ENCODE peak calls at places on chromosomes 1 and 21, in six cellular contexts. G is BE2C, V is fibroblast of villous mesenchyme, M is cardiac muscle cell, K is ovary, A is foreskin keratinocyte. D is an unnamed sample.

GRCh38 chr1:4624801-4625200 is 29.6 kb upstream of the AJAP1 start:
- DNase-seq in G (no peak), V (no peak), M (no peak), K (no peak), A (no peak), D (no peak)

GRCh38 chr1:61253059-61253735 is 170.8 kb downstream of the NFIA start:
- DNase-seq in G (peak), V (peak), M (peak), K (peak), A (peak), D (no peak)

GRCh38 chr1:244730153-244730933 is 77.4 kb downstream of the DESI2 start:
- DNase-seq in G (no peak), V (peak), M (peak), K (peak), A (no peak), D (no peak)

GRCh38 chr1:117036018-117036421 is 24.1 kb upstream of the TTF2 start:
- DNase-seq in G (no peak), V (no peak), M (no peak), K (no peak), A (no peak), D (no peak)

GRCh38 chr1:90402893-90403849 is 313.9 kb downstream of the BARHL2 start:
- DNase-seq in G (no peak), V (peak), M (peak), K (no peak), A (peak), D (no peak)

GRCh38 chr1:7120863-7121621 is 335.8 kb downstream of the CAMTA1 start:
- DNase-seq in G (no peak), V (no peak), M (no peak), K (no peak), A (no peak), D (no peak)

GRCh38 chr1:190658907-190659306 is 181.2 kb upstream of the BRINP3 start:
- DNase-seq in G (no peak), V (no peak), M (no peak), K (no peak), A (no peak), D (no peak)

GRCh38 chr1:244218220-244218619 is 167.1 kb downstream of the ZBTB18 start:
- DNase-seq in G (no peak), V (no peak), M (no peak), K (no peak), A (no peak), D (no peak)

GRCh38 chr1:215076312-215076711 is 6.2 kb upstream of the KCNK2 start:
- DNase-seq in G (peak), V (peak), M (peak), K (no peak), A (peak), D (peak)

GRCh38 chr1:209839875-209840491 is 12.2 kb downstream of the UTP25 start:
- DNase-seq in G (no peak), V (peak), M (no peak), K (no peak), A (peak), D (no peak)

GRCh38 chr1:66769512-66770229 is 17.4 kb downstream of the DYNLT5 start:
- DNase-seq in G (no peak), V (no peak), M (no peak), K (no peak), A (no peak), D (no peak)

GRCh38 chr1:65065535-65066378 is 82.2 kb upstream of the AK4 start:
- DNase-seq in G (no peak), V (no peak), M (peak), K (peak), A (no peak), D (peak)

GRCh38 chr1:3213730-3214129 is 144.7 kb downstream of the PRDM16 start:
- DNase-seq in G (peak), V (no peak), M (no peak), K (no peak), A (no peak), D (peak)

GRCh38 chr21:45972353-45972715 is 9.2 kb upstream of the COL6A1 start:
- DNase-seq in G (no peak), V (no peak), M (no peak), K (peak), A (no peak), D (peak)

GRCh38 chr1:207838156-207839082 is 72.5 kb downstream of the CD34 start:
- DNase-seq in G (no peak), V (peak), M (no peak), K (peak), A (no peak), D (no peak)

GRCh38 chr1:244869364-244869827 is 5.1 kb upstream of the HNRNPU start:
- DNase-seq in G (no peak), V (no peak), M (no peak), K (no peak), A (no peak), D (no peak)

GRCh38 chr1:1426496-1426960 is 5.5 kb upstream of the ANKRD65 start:
- DNase-seq in G (no peak), V (no peak), M (no peak), K (no peak), A (no peak), D (no peak)

GRCh38 chr1:3473381-3473844 is 18.9 kb downstream of the ARHGEF16 start:
- DNase-seq in G (no peak), V (peak), M (no peak), K (no peak), A (peak), D (no peak)

GRCh38 chr1:212040629-212041028 is 5.1 kb downstream of the DTL start:
- DNase-seq in G (no peak), V (no peak), M (no peak), K (no peak), A (no peak), D (no peak)

GRCh38 chr1:119647734-119648619 is at the start of gene ZNF697:
- DNase-seq in G (peak), V (peak), M (peak), K (peak), A (peak), D (peak)

GRCh38 chr1:173191011-173191410 is 16.1 kb downstream of the TNFSF4 start:
- DNase-seq in G (no peak), V (no peak), M (no peak), K (no peak), A (no peak), D (no peak)

GRCh38 chr1:213996320-213997022 is 8.7 kb downstream of the PROX1 start:
- DNase-seq in G (no peak), V (no peak), M (no peak), K (peak), A (no peak), D (no peak)

GRCh38 chr1:85203573-85204169 is 2.9 kb upstream of the SYDE2 start:
- DNase-seq in G (no peak), V (peak), M (no peak), K (no peak), A (no peak), D (no peak)

GRCh38 chr1:36166136-36166535 is 10.2 kb downstream of the MAP7D1 start:
- DNase-seq in G (no peak), V (no peak), M (no peak), K (no peak), A (no peak), D (no peak)

GRCh38 chr1:30707412-30708360 is 15.7 kb downstream of the MATN1 start:
- DNase-seq in G (peak), V (peak), M (peak), K (peak), A (no peak), D (peak)

GRCh38 chr1:116671835-116672234 is 4.3 kb upstream of the IGSF3 start:
- DNase-seq in G (no peak), V (no peak), M (no peak), K (no peak), A (no peak), D (no peak)

GRCh38 chr1:2271841-2272655 is 43.9 kb downstream of the SKI start:
- DNase-seq in G (peak), V (peak), M (no peak), K (no peak), A (no peak), D (peak)

GRCh38 chr1:8910914-8911313 is 32.4 kb upstream of the ENO1 start:
- DNase-seq in G (no peak), V (peak), M (no peak), K (no peak), A (no peak), D (no peak)

GRCh38 chr1:225861834-225862580 is 20.2 kb downstream of the TMEM63A start:
- DNase-seq in G (no peak), V (no peak), M (no peak), K (no peak), A (no peak), D (no peak)

GRCh38 chr1:109259674-109260557 is 10.6 kb downstream of the CELSR2 start:
- DNase-seq in G (no peak), V (no peak), M (no peak), K (no peak), A (no peak), D (no peak)

GRCh38 chr1:52602328-52603300 is at the start of gene GPX7:
- DNase-seq in G (peak), V (peak), M (peak), K (peak), A (no peak), D (no peak)

GRCh38 chr1:205576011-205576410 is 55.8 kb downstream of the ELK4 start:
- DNase-seq in G (no peak), V (no peak), M (no peak), K (no peak), A (no peak), D (peak)

DNA sequence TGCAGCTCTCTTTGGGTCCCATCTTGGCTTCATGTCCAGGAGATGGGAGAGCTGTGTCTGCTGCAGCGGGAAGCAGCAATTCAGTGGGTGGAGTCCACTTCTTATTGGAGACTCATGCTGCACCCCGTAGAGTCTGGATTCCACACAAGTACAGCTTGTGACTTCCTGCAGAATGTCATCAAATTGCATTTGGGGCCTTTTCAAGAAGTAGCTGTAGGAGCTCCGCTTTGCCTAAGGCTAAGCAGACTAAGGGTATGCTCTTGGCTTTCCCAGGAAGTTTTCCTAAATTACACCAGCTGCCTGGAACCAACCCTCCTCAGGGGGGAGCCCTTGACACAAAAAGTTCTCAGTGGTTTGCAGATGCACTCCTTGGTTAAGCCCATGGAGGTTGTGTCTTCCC is 5.7 kb upstream of the MOB3C start:
- DNase-seq in G (no peak), V (peak), M (no peak), K (no peak), A (no peak), D (no peak)
- TF ChIP-seq CTCF in G (peak), V (peak), M (peak), K (no peak), A (peak), D (peak)

DNA sequence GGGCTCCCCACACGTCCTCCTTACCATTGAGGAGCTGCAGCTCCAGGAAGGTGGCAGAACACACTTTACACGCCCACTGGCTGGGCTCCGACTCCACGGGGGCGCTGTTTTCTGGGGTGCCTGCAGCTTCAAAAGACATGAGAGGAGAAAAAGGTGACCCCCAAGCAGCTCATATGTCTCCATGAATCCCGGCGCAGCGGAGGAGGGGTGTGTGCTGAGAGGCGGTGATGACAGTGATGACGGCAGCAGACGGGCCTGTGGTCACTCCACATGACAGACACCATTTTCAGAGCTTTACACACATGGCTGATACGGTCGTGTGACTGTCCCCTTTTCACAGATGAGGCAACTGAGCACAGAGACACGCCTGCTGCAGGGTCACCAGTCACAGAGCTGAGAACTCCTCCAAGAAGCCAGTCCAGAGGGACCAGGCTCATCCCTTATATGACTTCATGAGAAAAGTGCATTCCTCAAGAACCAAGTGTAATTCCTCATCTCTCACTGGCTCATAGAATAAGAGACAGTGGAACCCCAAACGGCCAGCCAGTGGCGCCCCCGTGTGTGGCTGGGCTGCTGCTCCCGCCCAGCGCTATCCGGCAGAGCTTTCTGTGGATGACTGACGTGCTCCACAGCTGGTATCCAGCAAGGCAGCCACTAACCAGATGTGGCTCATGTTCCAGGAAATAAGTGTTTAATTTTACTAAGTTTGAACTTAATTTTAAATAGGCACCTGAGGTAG is 31.9 kb downstream of the PRDM15 start:
- DNase-seq in G (no peak), V (peak), M (peak), K (no peak), A (no peak), D (peak)
- TF ChIP-seq CTCF in G (no peak), V (peak), M (no peak), K (no peak), A (peak), D (peak)

GRCh38 chr1:229378586-229379442 is 36.0 kb upstream of the CCSAP start:
- DNase-seq in G (no peak), V (no peak), M (no peak), K (no peak), A (no peak), D (peak)

GRCh38 chr1:229379901-229380300 is 37.1 kb upstream of the CCSAP start:
- DNase-seq in G (no peak), V (no peak), M (no peak), K (no peak), A (no peak), D (peak)

GRCh38 chr1:229380514-229381160 is 37.8 kb upstream of the CCSAP start:
- DNase-seq in G (no peak), V (no peak), M (no peak), K (no peak), A (no peak), D (no peak)

GRCh38 chr1:229383188-229383587 is 40.3 kb upstream of the CCSAP start:
- DNase-seq in G (no peak), V (no peak), M (no peak), K (no peak), A (no peak), D (no peak)

DNA sequence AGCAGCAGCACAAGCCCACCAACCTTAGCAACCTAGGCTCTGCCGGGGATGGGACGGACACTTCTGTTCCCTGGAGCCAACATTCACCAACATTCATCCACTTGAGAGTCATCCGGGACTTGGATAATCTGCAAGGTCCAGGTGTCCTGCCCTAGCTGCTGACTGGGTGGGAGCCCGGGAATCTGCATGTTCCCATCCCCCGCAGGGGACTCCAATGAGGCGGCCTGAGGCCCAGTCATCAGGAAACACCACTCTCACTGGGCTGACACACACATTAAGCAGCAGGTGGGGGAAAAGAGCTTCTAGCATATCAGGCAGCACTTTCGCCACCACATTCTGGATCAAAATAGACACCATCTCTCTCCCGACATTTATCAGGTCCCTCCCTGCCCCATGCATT is 38.4 kb upstream of the CCSAP start:
- DNase-seq in G (peak), V (no peak), M (peak), K (no peak), A (no peak), D (peak)
- TF ChIP-seq CTCF in G (peak), V (no peak), M (no peak), K (no peak), A (peak), D (peak)

GRCh38 chr21:26532208-26532607 is 40.9 kb downstream of the CYYR1 start:
- DNase-seq in G (no peak), V (no peak), M (no peak), K (no peak), A (no peak), D (no peak)

GRCh38 chr21:26528882-26529281 is 44.2 kb downstream of the CYYR1 start:
- DNase-seq in G (no peak), V (no peak), M (no peak), K (no peak), A (no peak), D (no peak)

GRCh38 chr21:26534517-26534916 is 38.6 kb downstream of the CYYR1 start:
- DNase-seq in G (no peak), V (no peak), M (no peak), K (no peak), A (no peak), D (no peak)

DNA sequence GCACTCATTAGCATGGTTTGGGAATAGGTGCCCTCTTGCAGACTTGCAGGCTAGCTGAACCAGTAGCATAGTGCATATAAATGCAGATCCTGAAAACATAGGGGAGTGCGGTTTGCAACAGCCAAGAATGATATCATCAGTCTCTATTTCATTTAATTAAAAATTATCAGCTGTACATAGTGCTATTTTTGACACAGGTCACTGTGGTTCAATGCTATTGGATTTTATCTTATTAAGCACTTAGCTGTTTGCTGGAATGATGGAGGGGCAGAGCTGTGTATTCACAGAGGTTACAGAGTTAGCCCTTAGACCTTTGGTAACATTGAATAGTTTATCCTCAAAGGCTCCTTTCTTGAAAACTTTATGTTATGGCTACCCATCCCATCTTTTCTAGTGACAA is 43.5 kb downstream of the CYYR1 start:
- DNase-seq in G (no peak), V (no peak), M (no peak), K (no peak), A (no peak), D (no peak)
- TF ChIP-seq CTCF in G (no peak), V (no peak), M (no peak), K (no peak), A (no peak), D (no peak)

GRCh38 chr21:30842990-30843389 is 13.4 kb upstream of the KRTAP7-1 start:
- DNase-seq in G (no peak), V (no peak), M (no peak), K (no peak), A (no peak), D (no peak)
- TF ChIP-seq CTCF in G (no peak), V (no peak), M (no peak), K (no peak), A (no peak), D (no peak)

GRCh38 chr1:241819340-241819866 is 28.6 kb upstream of the EXO1 start:
- DNase-seq in G (no peak), V (no peak), M (no peak), K (no peak), A (no peak), D (no peak)
- TF ChIP-seq CTCF in G (no peak), V (no peak), M (no peak), K (no peak), A (no peak), D (no peak)

GRCh38 chr1:159775716-159776115 is 5.0 kb upstream of the DUSP23 start:
- DNase-seq in G (no peak), V (no peak), M (no peak), K (no peak), A (no peak), D (no peak)
- TF ChIP-seq CTCF in G (no peak), V (no peak), M (peak), K (no peak), A (peak), D (no peak)

DNA sequence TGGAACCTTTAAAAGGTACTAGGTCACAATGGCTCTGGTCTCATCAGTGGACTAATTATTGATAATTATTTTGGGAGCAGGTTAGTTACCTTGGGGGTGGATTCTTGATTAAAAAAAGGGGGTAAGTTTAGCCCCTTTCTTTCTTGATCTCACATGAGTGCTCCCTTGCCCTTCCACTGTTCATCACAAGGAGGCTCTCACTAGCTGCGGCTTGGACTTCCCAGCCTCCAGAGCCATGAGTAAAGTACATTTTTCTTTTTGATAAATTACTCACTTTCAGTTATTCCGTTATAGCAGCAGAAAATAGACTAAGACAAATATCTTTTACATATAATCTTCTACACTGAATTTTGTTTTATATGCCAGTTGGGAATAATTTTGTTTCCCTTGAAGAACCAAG is 254.8 kb upstream of the DEPDC1 start:
- DNase-seq in G (no peak), V (no peak), M (no peak), K (no peak), A (no peak), D (no peak)
- TF ChIP-seq CTCF in G (peak), V (no peak), M (peak), K (no peak), A (peak), D (peak)

DNA sequence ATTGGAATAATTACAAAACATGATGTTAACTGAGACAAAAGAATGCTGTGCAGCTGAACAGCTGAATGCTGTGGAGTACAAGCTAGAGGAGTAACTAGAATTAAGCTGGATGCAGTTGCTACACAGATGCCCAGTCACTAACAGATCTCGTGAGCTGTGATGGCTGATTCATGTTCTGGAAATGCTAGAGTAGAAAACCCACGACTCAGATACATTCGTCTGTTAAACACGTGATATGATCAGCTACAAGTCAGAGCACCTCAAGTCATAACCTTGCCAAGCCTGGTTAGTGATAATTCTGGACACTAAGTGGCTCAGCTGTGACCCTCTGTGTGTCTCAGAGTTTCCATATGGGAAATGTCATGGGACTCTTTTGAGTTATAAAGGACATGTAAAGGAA is 89.7 kb upstream of the ESRRG start:
- DNase-seq in G (peak), V (no peak), M (no peak), K (no peak), A (peak), D (no peak)
- TF ChIP-seq CTCF in G (no peak), V (no peak), M (no peak), K (no peak), A (no peak), D (no peak)

D was measured in WERI-Rb-1.